ENCODE peak calls at places on chromosomes 11 and 22, in five cellular contexts. One of them, this sample, is unnamed.

GRCh38 chr11:125591659-125592304 is 870 bp upstream of the STT3A start:
- DNase-seq in activated T-cell treated with anti-CD3 and anti-CD28 coated beads, Interleukin-2, amount 50 U/mL, for 72 hours: peak
- DNase-seq in HEK293T: peak
- DNase-seq in MG63: peak
- DNase-seq in sciatic nerve: peak
- DNase-seq in this sample: peak

GRCh38 chr11:22510741-22511140 is 114.9 kb downstream of the FANCF start:
- DNase-seq in activated T-cell treated with anti-CD3 and anti-CD28 coated beads, Interleukin-2, amount 50 U/mL, for 72 hours: no peak
- DNase-seq in HEK293T: no peak
- DNase-seq in MG63: peak
- DNase-seq in sciatic nerve: no peak
- DNase-seq in this sample: peak

GRCh38 chr11:93685196-93685595 is 23.7 kb downstream of the CEP295 start:
- DNase-seq in activated T-cell treated with anti-CD3 and anti-CD28 coated beads, Interleukin-2, amount 50 U/mL, for 72 hours: no peak
- DNase-seq in HEK293T: no peak
- DNase-seq in MG63: no peak
- DNase-seq in sciatic nerve: no peak
- DNase-seq in this sample: no peak

GRCh38 chr11:102010776-102011500 is 36.3 kb upstream of the CFAP300 start:
- DNase-seq in activated T-cell treated with anti-CD3 and anti-CD28 coated beads, Interleukin-2, amount 50 U/mL, for 72 hours: no peak
- DNase-seq in HEK293T: peak
- DNase-seq in MG63: peak
- DNase-seq in sciatic nerve: peak
- DNase-seq in this sample: peak

GRCh38 chr11:44596541-44597276 is 31.2 kb downstream of the CD82 start:
- DNase-seq in activated T-cell treated with anti-CD3 and anti-CD28 coated beads, Interleukin-2, amount 50 U/mL, for 72 hours: peak
- DNase-seq in HEK293T: no peak
- DNase-seq in MG63: peak
- DNase-seq in sciatic nerve: no peak
- DNase-seq in this sample: no peak

GRCh38 chr11:65558002-65558784 is at the start of gene LTBP3:
- DNase-seq in activated T-cell treated with anti-CD3 and anti-CD28 coated beads, Interleukin-2, amount 50 U/mL, for 72 hours: peak
- DNase-seq in HEK293T: peak
- DNase-seq in MG63: peak
- DNase-seq in sciatic nerve: peak
- DNase-seq in this sample: peak

GRCh38 chr22:44659140-44659539 is 42.9 kb upstream of the PRR5 start:
- DNase-seq in activated T-cell treated with anti-CD3 and anti-CD28 coated beads, Interleukin-2, amount 50 U/mL, for 72 hours: no peak
- DNase-seq in HEK293T: no peak
- DNase-seq in MG63: peak
- DNase-seq in sciatic nerve: no peak
- DNase-seq in this sample: no peak

GRCh38 chr11:86047275-86047991 is 21.5 kb downstream of the PICALM start:
- DNase-seq in activated T-cell treated with anti-CD3 and anti-CD28 coated beads, Interleukin-2, amount 50 U/mL, for 72 hours: peak
- DNase-seq in HEK293T: no peak
- DNase-seq in MG63: peak
- DNase-seq in sciatic nerve: no peak
- DNase-seq in this sample: peak

GRCh38 chr11:34158661-34159060 is 53.2 kb downstream of the NAT10 start:
- DNase-seq in activated T-cell treated with anti-CD3 and anti-CD28 coated beads, Interleukin-2, amount 50 U/mL, for 72 hours: peak
- DNase-seq in HEK293T: no peak
- DNase-seq in MG63: no peak
- DNase-seq in sciatic nerve: no peak
- DNase-seq in this sample: no peak

GRCh38 chr11:120613264-120614226 is 102.0 kb downstream of the GRIK4 start:
- DNase-seq in activated T-cell treated with anti-CD3 and anti-CD28 coated beads, Interleukin-2, amount 50 U/mL, for 72 hours: no peak
- DNase-seq in HEK293T: no peak
- DNase-seq in MG63: no peak
- DNase-seq in sciatic nerve: no peak
- DNase-seq in this sample: no peak

GRCh38 chr11:2675540-2675939 is 24.3 kb downstream of the KCNQ1OT1 start:
- DNase-seq in activated T-cell treated with anti-CD3 and anti-CD28 coated beads, Interleukin-2, amount 50 U/mL, for 72 hours: no peak
- DNase-seq in HEK293T: no peak
- DNase-seq in MG63: no peak
- DNase-seq in sciatic nerve: peak
- DNase-seq in this sample: no peak

GRCh38 chr11:22666700-22667439 is 459 bp downstream of the GAS2 start:
- DNase-seq in activated T-cell treated with anti-CD3 and anti-CD28 coated beads, Interleukin-2, amount 50 U/mL, for 72 hours: peak
- DNase-seq in HEK293T: no peak
- DNase-seq in MG63: peak
- DNase-seq in sciatic nerve: peak
- DNase-seq in this sample: peak

GRCh38 chr11:109604506-109604905 is 182.5 kb downstream of the C11orf87 start:
- DNase-seq in activated T-cell treated with anti-CD3 and anti-CD28 coated beads, Interleukin-2, amount 50 U/mL, for 72 hours: no peak
- DNase-seq in HEK293T: no peak
- DNase-seq in MG63: peak
- DNase-seq in sciatic nerve: no peak
- DNase-seq in this sample: peak

GRCh38 chr11:121318848-121319834 is 26.6 kb downstream of the SC5D start:
- DNase-seq in activated T-cell treated with anti-CD3 and anti-CD28 coated beads, Interleukin-2, amount 50 U/mL, for 72 hours: peak
- DNase-seq in HEK293T: peak
- DNase-seq in MG63: no peak
- DNase-seq in sciatic nerve: no peak
- DNase-seq in this sample: peak

GRCh38 chr11:65814960-65815565 is 18.7 kb upstream of the SNX32 start:
- DNase-seq in activated T-cell treated with anti-CD3 and anti-CD28 coated beads, Interleukin-2, amount 50 U/mL, for 72 hours: no peak
- DNase-seq in HEK293T: no peak
- DNase-seq in MG63: no peak
- DNase-seq in sciatic nerve: no peak
- DNase-seq in this sample: no peak